ENCODE peak calls at places on chromosomes 5 and 9, in five cellular contexts. D is T-cell, C is NCI-H524, T is fibroblast of mammary gland, O is kidney. Q is an unnamed sample.

GRCh38 chr5:173740400-173740799 is 124.0 kb upstream of the BOD1 start:
- DNase-seq in D (no peak), C (no peak), T (no peak), O (no peak), Q (no peak)

GRCh38 chr5:13536921-13537320 is 407.6 kb downstream of the DNAH5 start:
- DNase-seq in D (no peak), C (no peak), T (peak), O (no peak), Q (no peak)

GRCh38 chr5:219492-219891 is 1.4 kb downstream of the SDHA start:
- DNase-seq in D (peak), C (no peak), T (peak), O (no peak), Q (no peak)

GRCh38 chr9:17627641-17628040 is 48.8 kb downstream of the SH3GL2 start:
- DNase-seq in D (no peak), C (peak), T (no peak), O (no peak), Q (no peak)

GRCh38 chr9:2691626-2692025 is 25.7 kb upstream of the KCNV2 start:
- DNase-seq in D (no peak), C (no peak), T (peak), O (no peak), Q (no peak)

GRCh38 chr9:120947222-120947621 is 20.6 kb upstream of the TRAF1 start:
- DNase-seq in D (no peak), C (no peak), T (no peak), O (no peak), Q (no peak)

GRCh38 chr9:22528485-22528884 is 81.9 kb downstream of the DMRTA1 start:
- DNase-seq in D (no peak), C (no peak), T (peak), O (no peak), Q (no peak)

GRCh38 chr5:159163027-159163699 is 46.2 kb downstream of the RNF145 start:
- DNase-seq in D (no peak), C (no peak), T (peak), O (no peak), Q (peak)

GRCh38 chr9:132572921-132573320 is 9.5 kb upstream of the BARHL1 start:
- DNase-seq in D (no peak), C (no peak), T (peak), O (peak), Q (no peak)

GRCh38 chr9:110886832-110887231 is 151.4 kb downstream of the LPAR1 start:
- DNase-seq in D (no peak), C (no peak), T (peak), O (no peak), Q (no peak)

GRCh38 chr5:50984628-50985027 is 318.2 kb downstream of the PARP8 start:
- DNase-seq in D (no peak), C (no peak), T (no peak), O (no peak), Q (no peak)

GRCh38 chr9:38439916-38440301 is 15.7 kb upstream of the IGFBPL1 start:
- DNase-seq in D (no peak), C (no peak), T (no peak), O (no peak), Q (no peak)

GRCh38 chr5:120254385-120254784 is 209.7 kb upstream of the PRR16 start:
- DNase-seq in D (no peak), C (no peak), T (no peak), O (no peak), Q (no peak)

GRCh38 chr5:142506046-142506445 is 179.8 kb downstream of the FGF1 start:
- DNase-seq in D (no peak), C (no peak), T (peak), O (no peak), Q (no peak)

GRCh38 chr5:151134228-151134627 is 23.4 kb downstream of the ANXA6 start:
- DNase-seq in D (no peak), C (no peak), T (no peak), O (no peak), Q (no peak)

GRCh38 chr5:99763021-99763814 is 772.0 kb upstream of the FAM174A start:
- DNase-seq in D (no peak), C (no peak), T (no peak), O (peak), Q (no peak)

GRCh38 chr5:42949348-42950090 is 90.6 kb downstream of the ANXA2R start:
- DNase-seq in D (peak), C (peak), T (peak), O (peak), Q (peak)

GRCh38 chr5:109413463-109413862 is 3.7 kb upstream of the PJA2 start:
- DNase-seq in D (no peak), C (peak), T (peak), O (peak), Q (no peak)

GRCh38 chr5:83925952-83926351 is 205.3 kb upstream of the HAPLN1 start:
- DNase-seq in D (no peak), C (no peak), T (no peak), O (no peak), Q (no peak)

GRCh38 chr5:115068239-115069086 is 101.2 kb downstream of the TRIM36 start:
- DNase-seq in D (no peak), C (no peak), T (peak), O (no peak), Q (peak)

GRCh38 chr5:95669540-95669939 is 13.3 kb downstream of the SPATA9 start:
- DNase-seq in D (no peak), C (no peak), T (peak), O (peak), Q (no peak)

GRCh38 chr5:116576043-116576713 is 1.6 kb upstream of the SEMA6A start:
- DNase-seq in D (no peak), C (peak), T (peak), O (peak), Q (peak)

GRCh38 chr5:28523887-28524637 is 1485.7 kb upstream of the CDH9 start:
- DNase-seq in D (no peak), C (no peak), T (peak), O (no peak), Q (no peak)

GRCh38 chr5:168114444-168115017 is 176.9 kb upstream of the WWC1 start:
- DNase-seq in D (no peak), C (peak), T (peak), O (no peak), Q (no peak)

GRCh38 chr5:31124026-31124425 is 69.5 kb upstream of the CDH6 start:
- DNase-seq in D (no peak), C (no peak), T (no peak), O (no peak), Q (no peak)

GRCh38 chr5:78530342-78531096 is 118.1 kb downstream of the LHFPL2 start:
- DNase-seq in D (no peak), C (no peak), T (peak), O (no peak), Q (no peak)

GRCh38 chr9:135029434-135029833 is 58.0 kb upstream of the OLFM1 start:
- DNase-seq in D (no peak), C (no peak), T (no peak), O (peak), Q (no peak)

GRCh38 chr9:126128494-126129142 is 198.0 kb upstream of the MVB12B start:
- DNase-seq in D (no peak), C (no peak), T (no peak), O (no peak), Q (no peak)

GRCh38 chr5:96734871-96735325 is 72.7 kb downstream of the CAST start:
- DNase-seq in D (no peak), C (no peak), T (peak), O (no peak), Q (no peak)

GRCh38 chr9:93112864-93113389 is 16.9 kb downstream of the CARD19 start:
- DNase-seq in D (no peak), C (no peak), T (no peak), O (peak), Q (no peak)

Q was measured in HFF-Myc.